ENCODE peak calls at places on chromosomes 12 and 14, in ten cellular contexts. N, X, T, D, I, H, R, K, O and C are unnamed samples.

GRCh38 chr12:7601407-7601806 is 64.3 kb downstream of the APOBEC1 start:
- DNase-seq in N (no peak), X (no peak), T (no peak), D (no peak), I (no peak), H (no peak), R (no peak), K (no peak), O (no peak), C (no peak)

GRCh38 chr12:100372846-100373245 is 16.0 kb downstream of the SLC17A8 start:
- DNase-seq in N (no peak), X (no peak), T (peak; percentile 2), D (peak; percentile 75), I (no peak), H (no peak), R (no peak), K (peak; percentile 38), O (no peak), C (no peak)

GRCh38 chr12:122023339-122024131 is 1.9 kb downstream of the BCL7A start:
- DNase-seq in N (peak; percentile 66), X (peak; percentile 69), T (peak; percentile 34), D (peak; percentile 59), I (peak; percentile 69), H (no peak), R (peak; percentile 62), K (peak; percentile 78), O (peak; percentile 67), C (peak; percentile 78)

GRCh38 chr12:123748661-123749060 is 13.4 kb upstream of the DNAH10 start:
- DNase-seq in N (no peak), X (peak; percentile 25), T (peak; percentile 29), D (no peak), I (no peak), H (no peak), R (no peak), K (no peak), O (no peak), C (no peak)

GRCh38 chr14:103562135-103562384 is 397 bp downstream of the BAG5 start:
- DNase-seq in N (no peak), X (no peak), T (no peak), D (no peak), I (peak; percentile 58), H (no peak), R (peak; percentile 57), K (no peak), O (no peak), C (no peak)

GRCh38 chr12:95790025-95790911 is at the start of gene NTN4:
- DNase-seq in N (peak; percentile 65), X (peak; percentile 47), T (no peak), D (peak; percentile 68), I (peak; percentile 73), H (peak; percentile 82), R (no peak), K (peak; percentile 47), O (peak; percentile 27), C (peak; percentile 77)

GRCh38 chr14:61516957-61517356 is 178.4 kb upstream of the HIF1A start:
- DNase-seq in N (no peak), X (peak; percentile 74), T (peak; percentile 28), D (no peak), I (no peak), H (no peak), R (no peak), K (no peak), O (no peak), C (no peak)

GRCh38 chr12:101045486-101046474 is 164.3 kb downstream of the SLC5A8 start:
- DNase-seq in N (no peak), X (peak; percentile 28), T (no peak), D (no peak), I (no peak), H (no peak), R (no peak), K (peak; percentile 26), O (no peak), C (no peak)

GRCh38 chr12:12788675-12789368 is 3.4 kb downstream of the APOLD1 start:
- DNase-seq in N (no peak), X (peak; percentile 89), T (peak; percentile 59), D (peak; percentile 85), I (no peak), H (no peak), R (peak; percentile 78), K (peak; percentile 78), O (peak; percentile 75), C (no peak)

GRCh38 chr14:100523536-100524025 is 63.6 kb downstream of the BEGAIN start:
- DNase-seq in N (no peak), X (no peak), T (no peak), D (no peak), I (peak; percentile 4), H (peak; percentile 50), R (no peak), K (no peak), O (no peak), C (peak; percentile 45)

GRCh38 chr14:104986487-104987164 is 1.0 kb downstream of the CLBA1 start:
- DNase-seq in N (peak; percentile 27), X (no peak), T (no peak), D (no peak), I (no peak), H (peak; percentile 39), R (no peak), K (no peak), O (no peak), C (no peak)

GRCh38 chr14:50497351-50497750 is 35.0 kb downstream of the MAP4K5 start:
- DNase-seq in N (no peak), X (no peak), T (no peak), D (no peak), I (no peak), H (no peak), R (no peak), K (no peak), O (no peak), C (no peak)

GRCh38 chr12:22459872-22460490 is 84.4 kb downstream of the C2CD5 start:
- DNase-seq in N (no peak), X (peak; percentile 71), T (no peak), D (peak; percentile 79), I (no peak), H (no peak), R (peak; percentile 67), K (no peak), O (no peak), C (no peak)

GRCh38 chr14:34935552-34935951 is 47.2 kb upstream of the SRP54 start:
- DNase-seq in N (no peak), X (no peak), T (no peak), D (no peak), I (no peak), H (no peak), R (no peak), K (no peak), O (no peak), C (no peak)

GRCh38 chr12:92290881-92291280 is 145.2 kb upstream of the BTG1 start:
- DNase-seq in N (no peak), X (no peak), T (no peak), D (no peak), I (no peak), H (no peak), R (no peak), K (no peak), O (no peak), C (no peak)

DNA sequence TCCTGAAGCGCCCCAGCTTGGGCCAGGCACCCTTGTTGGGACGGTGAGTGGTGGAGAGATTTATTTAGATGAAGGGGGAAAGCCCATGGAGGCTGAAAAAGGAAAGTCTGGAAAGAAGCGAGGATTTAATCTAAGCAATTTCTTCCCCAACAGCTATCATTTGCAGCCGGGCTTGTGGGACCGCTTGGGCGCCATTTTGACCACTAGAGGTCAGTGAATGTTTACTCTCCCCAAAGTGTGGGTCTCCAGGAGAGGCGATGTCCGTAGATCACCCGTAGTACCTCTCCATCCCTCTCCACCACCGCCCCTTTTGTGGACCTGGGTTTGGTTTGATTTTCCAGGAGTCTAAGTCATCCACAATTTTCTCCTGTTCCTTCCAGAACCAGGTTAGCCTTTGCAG is 91.2 kb upstream of the PARP11 start:
- DNase-seq in N (no peak), X (no peak), T (no peak), D (peak; percentile 74), I (no peak), H (no peak), R (no peak), K (no peak), O (no peak), C (no peak)
- TF ChIP-seq CTCF in N (peak; percentile 19), X (no peak), T (no peak), D (peak; percentile 70), I (peak; percentile 61), H (no peak), R (peak; percentile 57), K (no peak), O (no peak), C (peak; percentile 20)

GRCh38 chr14:92037989-92038388 is 1.9 kb downstream of the TRIP11 start:
- DNase-seq in N (no peak), X (peak; percentile 9), T (no peak), D (no peak), I (no peak), H (no peak), R (no peak), K (no peak), O (no peak), C (no peak)
- H3K4me3 ChIP-seq in N (peak overlapping the region; percentile 88), X (peak overlapping the region; percentile 87), T (peak overlapping the region; percentile 88), D (peak overlapping the region; percentile 88), I (peak overlapping the region; percentile 82), H (peak overlapping the region; percentile 74), R (peak overlapping the region; percentile 81), K (no peak overlapping the region), O (no peak overlapping the region), C (peak overlapping the region; percentile 77)

GRCh38 chr14:21096889-21097615 is 1.4 kb downstream of the ZNF219 start:
- DNase-seq in N (no peak), X (no peak), T (no peak), D (no peak), I (no peak), H (no peak), R (no peak), K (no peak), O (no peak), C (no peak)

GRCh38 chr14:21097616-21098133 is 780 bp downstream of the ZNF219 start:
- DNase-seq in N (peak; percentile 64), X (no peak), T (no peak), D (peak; percentile 85), I (no peak), H (peak; percentile 73), R (peak; percentile 37), K (peak; percentile 61), O (no peak), C (no peak)

GRCh38 chr14:21099596-21099985 is 1.1 kb upstream of the ZNF219 start:
- DNase-seq in N (no peak), X (no peak), T (no peak), D (no peak), I (no peak), H (no peak), R (no peak), K (no peak), O (no peak), C (no peak)

GRCh38 chr14:21098892-21099595 is 589 bp upstream of the ZNF219 start:
- DNase-seq in N (no peak), X (no peak), T (no peak), D (no peak), I (no peak), H (no peak), R (no peak), K (peak; percentile 48), O (no peak), C (no peak)

GRCh38 chr14:21098134-21098891 is at the start of gene ZNF219:
- DNase-seq in N (peak; percentile 65), X (peak; percentile 43), T (no peak), D (peak; percentile 92), I (peak; percentile 74), H (peak; percentile 85), R (peak; percentile 55), K (peak; percentile 75), O (no peak), C (peak; percentile 81)
- TF ChIP-seq CTCF in N (no peak), X (no peak), T (no peak), D (peak; percentile 31), I (peak; percentile 22), H (no peak), R (peak; percentile 26), K (no peak), O (no peak), C (no peak)

GRCh38 chr12:76091245-76091757 is 6.8 kb upstream of the NAP1L1 start:
- DNase-seq in N (no peak), X (no peak), T (no peak), D (no peak), I (no peak), H (no peak), R (no peak), K (no peak), O (no peak), C (no peak)
- H3K4me3 ChIP-seq in N (no peak overlapping the region), X (no peak overlapping the region), T (no peak overlapping the region), D (no peak overlapping the region), I (no peak overlapping the region), H (no peak overlapping the region), R (no peak overlapping the region), K (no peak overlapping the region), O (no peak overlapping the region), C (no peak overlapping the region)